ENCODE peak calls at places on chromosome 2, in four cellular contexts. J is transverse colon, V is kidney epithelial cell, X is fibroblast of lung. Z is an unnamed sample.
A peak's percentile ranks its signal among the peaks of the same experiment; 100 is the strongest.

GRCh38 chr2:233481368-233482142 is 85.0 kb downstream of the USP40 start:
- DNase-seq in X (peak; percentile 17), V (no peak), J (no peak), Z (no peak)

GRCh38 chr2:232838406-232838874 is 31.6 kb upstream of the SNORC start:
- DNase-seq in V (no peak), X (no peak), J (peak; percentile 53), Z (peak; percentile 20)

GRCh38 chr2:160753331-160753654 is 259.7 kb upstream of the RBMS1 start:
- DNase-seq in J (no peak), V (no peak), X (no peak), Z (no peak)

GRCh38 chr2:219119422-219120043 is 41.1 kb downstream of the NHEJ1 start:
- DNase-seq in V (no peak), J (peak; percentile 81), X (peak; percentile 66), Z (peak; percentile 68)

GRCh38 chr2:175815537-175815936 is 186.5 kb downstream of the LNPK start:
- DNase-seq in V (no peak), X (peak; percentile 23), J (no peak), Z (peak; percentile 2)

GRCh38 chr2:180979935-180980184 is 545 bp upstream of the UBE2E3 start:
- DNase-seq in X (peak; percentile 26), V (no peak), J (no peak), Z (peak; percentile 45)

GRCh38 chr2:69804416-69804815 is 25.0 kb upstream of the GMCL1 start:
- DNase-seq in J (no peak), X (no peak), V (no peak), Z (no peak)

GRCh38 chr2:237496428-237496827 is 9.4 kb downstream of the MLPH start:
- DNase-seq in J (no peak), V (no peak), X (no peak), Z (no peak)

GRCh38 chr2:195756218-195756941 is 99.4 kb downstream of the SLC39A10 start:
- DNase-seq in V (no peak), X (no peak), J (no peak), Z (peak; percentile 40)

GRCh38 chr2:68463287-68463877 is 3.7 kb downstream of the FBXO48 start:
- DNase-seq in X (peak; percentile 69), V (no peak), J (no peak), Z (peak; percentile 77)

GRCh38 chr2:61173116-61173515 is 11.1 kb downstream of the C2orf74 start:
- DNase-seq in J (no peak), V (no peak), X (no peak), Z (no peak)

GRCh38 chr2:65016789-65017188 is 27.6 kb downstream of the SLC1A4 start:
- DNase-seq in J (no peak), V (no peak), X (no peak), Z (no peak)

GRCh38 chr2:165969227-165969626 is 15.7 kb upstream of the TTC21B start:
- DNase-seq in V (no peak), J (no peak), X (peak; percentile 4), Z (peak; percentile 7)

GRCh38 chr2:242056026-242056425 is 186.5 kb downstream of the RTP5 start:
- DNase-seq in J (no peak), X (no peak), V (no peak), Z (no peak)

GRCh38 chr2:223896751-223897320 is 48.3 kb downstream of the WDFY1 start:
- DNase-seq in X (peak; percentile 21), J (no peak), V (peak; percentile 23), Z (peak; percentile 24)

GRCh38 chr2:173815778-173816177 is 149.4 kb downstream of the SP3 start:
- DNase-seq in X (no peak), V (no peak), J (no peak), Z (no peak)

GRCh38 chr2:7019191-7019590 is 102.0 kb downstream of the RNF144A start:
- DNase-seq in J (no peak), V (no peak), X (no peak), Z (no peak)

DNA sequence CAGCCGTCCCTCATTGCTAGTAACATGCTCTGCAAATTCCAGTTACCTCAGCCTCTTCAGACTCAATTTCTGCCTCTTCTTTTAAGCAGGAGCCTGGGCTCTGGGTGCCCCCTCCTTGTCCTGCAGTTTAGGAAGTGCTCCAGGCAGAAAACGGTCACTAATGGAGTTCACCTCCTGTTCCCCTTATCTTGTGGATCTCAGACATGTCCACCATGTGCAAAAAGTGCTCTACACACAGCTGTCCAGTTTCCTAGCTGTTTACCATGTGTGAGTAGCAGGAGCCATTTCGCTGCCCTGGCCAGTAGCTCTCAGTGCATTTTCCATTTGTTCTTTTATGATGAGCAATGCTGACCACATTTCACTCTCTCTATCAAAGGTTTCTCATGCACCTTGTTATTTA is 4.9 kb downstream of the SH3YL1 start:
- DNase-seq in X (no peak), J (no peak), V (no peak), Z (no peak)
- TF ChIP-seq CTCF in X (no peak), J (no peak), V (no peak), Z (no peak)

DNA sequence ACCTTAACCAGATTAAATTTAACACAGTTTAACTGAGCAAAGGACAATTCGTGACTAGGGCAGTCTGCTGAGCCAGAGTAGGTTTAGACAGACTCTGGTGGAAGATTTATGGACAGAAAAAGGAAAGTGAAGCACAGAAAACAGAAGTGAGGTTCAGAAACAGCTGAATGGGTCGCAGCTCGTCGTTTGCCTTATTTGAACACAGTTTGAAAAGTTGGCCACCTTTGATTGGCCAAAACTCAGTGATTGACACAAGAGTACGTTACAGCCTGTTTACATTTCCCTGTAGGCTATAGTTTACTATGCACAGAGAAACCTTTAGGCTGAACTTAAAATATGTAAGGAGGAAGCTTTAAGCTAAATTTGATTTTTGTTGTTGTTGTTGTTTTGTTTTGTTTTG is 32.2 kb upstream of the C1QL2 start:
- DNase-seq in V (no peak), J (no peak), X (no peak), Z (no peak)
- H3K4me3 ChIP-seq in V (no peak overlapping the region), J (no peak overlapping the region), X (no peak overlapping the region), Z (no peak overlapping the region)

DNA sequence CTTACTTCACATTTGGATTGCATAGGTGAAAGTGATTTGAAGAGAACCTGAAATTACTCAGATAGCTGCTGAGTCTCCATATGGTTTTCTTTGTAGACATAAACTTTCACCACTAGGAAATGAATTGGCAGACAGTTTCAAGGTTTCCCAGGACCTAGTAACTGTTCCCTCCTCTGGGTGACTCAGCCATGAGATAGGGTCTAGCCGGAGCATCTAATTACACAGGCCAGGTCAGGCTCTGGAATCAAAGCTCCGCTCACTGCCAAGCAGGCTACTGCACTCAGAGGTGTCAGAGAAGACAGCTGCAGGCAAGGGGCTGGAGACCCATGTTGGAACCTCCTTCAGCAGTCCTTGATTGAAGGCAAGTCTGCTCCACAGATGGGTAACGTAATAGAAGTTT is 429.2 kb downstream of the TNS1 start:
- DNase-seq in X (peak; percentile 19), J (no peak), V (no peak), Z (peak; percentile 7)
- TF ChIP-seq CTCF in X (no peak), J (no peak), V (no peak), Z (no peak)

GRCh38 chr2:128667391-128667790 is 348.7 kb upstream of the HS6ST1 start:
- DNase-seq in J (no peak), V (no peak), X (no peak), Z (no peak)
- H3K4me3 ChIP-seq in J (no peak overlapping the region), V (no peak overlapping the region), X (no peak overlapping the region), Z (no peak overlapping the region)

DNA sequence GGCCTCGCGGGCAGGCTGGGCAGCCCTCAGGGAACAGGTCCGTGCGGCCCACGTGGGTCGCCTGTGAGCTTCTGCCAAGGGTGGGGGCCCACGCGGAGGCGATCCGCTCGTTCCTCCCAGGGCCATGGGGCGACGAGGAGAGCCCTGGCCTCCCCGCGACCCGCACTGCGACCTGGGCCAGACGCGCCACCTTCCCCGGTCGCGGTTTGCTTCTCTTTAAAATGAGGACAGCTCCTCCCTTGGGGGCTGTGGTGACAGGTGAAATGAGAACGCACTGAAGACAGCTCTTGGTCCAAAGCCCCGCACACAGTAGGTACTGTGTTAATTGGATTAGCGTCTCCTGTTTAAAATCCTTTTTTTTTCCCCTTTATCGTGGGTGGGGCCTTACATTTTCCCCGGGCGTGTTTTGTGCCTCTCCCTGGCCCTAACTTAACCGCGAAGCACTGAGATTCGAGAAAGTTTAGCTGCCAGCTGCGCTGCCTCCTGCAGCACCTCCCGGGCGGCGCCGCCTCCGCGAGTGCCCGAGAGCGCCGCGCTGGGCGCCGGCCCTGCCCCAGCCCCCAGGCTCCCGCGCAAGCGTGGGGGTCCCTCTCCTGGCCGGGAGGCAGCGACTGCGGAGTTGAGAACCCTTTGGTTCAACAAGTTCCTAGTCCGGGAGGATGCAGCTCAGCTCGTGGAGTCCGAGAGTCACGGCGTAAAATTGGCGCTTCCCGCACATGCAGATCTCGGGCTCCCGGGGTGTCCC is 1.1 kb downstream of the HPCAL1 start:
- DNase-seq in J (peak; percentile 63), V (no peak), X (peak; percentile 77), Z (peak; percentile 59)
- TF ChIP-seq CTCF in J (peak; percentile 5), V (no peak), X (peak; percentile 22), Z (no peak)

DNA sequence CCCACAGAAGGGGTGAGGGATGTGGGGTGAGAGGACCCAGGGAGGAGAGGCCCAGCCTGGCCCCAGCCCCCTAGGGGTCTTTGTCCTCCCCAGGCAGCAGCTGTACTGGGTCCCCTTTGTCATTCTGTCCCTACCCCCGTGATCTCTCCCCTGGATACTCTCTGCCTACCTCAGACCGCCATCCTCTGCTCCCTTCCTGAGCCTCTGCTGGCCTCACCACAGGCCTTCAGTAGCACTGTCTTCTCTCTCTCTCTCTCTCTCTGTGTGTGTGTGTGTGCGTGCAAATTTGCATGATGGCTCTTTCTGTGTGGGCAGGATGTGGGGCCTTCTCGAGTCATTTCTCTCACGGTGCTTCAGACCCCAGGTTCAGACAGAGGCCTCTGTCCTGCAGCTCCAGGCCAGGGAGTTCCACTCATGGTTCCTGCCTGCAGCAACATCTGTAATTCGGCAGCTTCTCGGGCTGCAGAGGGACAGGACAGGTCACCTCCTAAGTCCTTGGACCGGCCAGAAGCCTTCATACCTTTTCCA is 1.4 kb downstream of the PSD4 start:
- DNase-seq in V (no peak), J (peak; percentile 68), X (no peak), Z (no peak)
- H3K4me3 ChIP-seq in V (no peak overlapping the region), J (no peak overlapping the region), X (no peak overlapping the region), Z (no peak overlapping the region)

DNA sequence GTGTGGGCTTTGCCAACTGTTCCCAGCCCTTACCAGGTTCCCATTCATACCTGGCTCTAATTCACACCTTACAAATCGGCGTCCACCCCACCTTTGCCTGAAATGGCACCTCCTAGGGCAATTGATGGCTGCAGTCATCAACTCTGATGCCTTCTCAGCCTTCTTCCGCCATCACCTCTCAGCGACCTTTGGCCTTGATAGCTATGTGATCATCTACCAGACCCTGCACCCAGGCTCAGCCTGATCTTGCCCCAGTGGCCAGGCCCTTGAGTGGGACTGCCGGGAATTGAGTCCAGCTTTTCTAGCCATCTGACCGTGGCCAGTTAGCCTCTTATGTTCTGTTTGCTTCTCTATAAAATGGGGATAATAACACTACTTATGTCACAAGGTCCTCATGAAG is 32.5 kb downstream of the PSD4 start:
- DNase-seq in V (no peak), X (no peak), J (no peak), Z (no peak)
- TF ChIP-seq CTCF in V (no peak), X (no peak), J (no peak), Z (no peak)

DNA sequence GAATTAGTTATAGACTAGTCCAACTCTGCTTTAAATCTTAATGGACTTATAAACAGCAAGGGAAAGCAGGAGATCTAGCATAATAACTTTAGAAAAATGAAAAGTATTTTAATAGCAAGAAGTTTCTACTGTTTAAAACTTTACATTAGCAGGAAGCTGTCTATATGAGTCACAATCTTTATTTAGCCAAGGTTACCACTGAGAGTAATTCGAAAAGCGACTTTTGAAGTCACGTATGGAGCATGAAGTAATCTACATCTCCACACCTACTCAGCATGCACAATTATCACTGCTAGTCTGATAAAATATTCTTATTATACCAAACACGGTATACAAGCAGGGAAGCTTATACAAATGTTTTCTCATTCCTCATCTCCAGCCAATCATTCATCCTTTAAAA is 515.4 kb upstream of the SOX11 start:
- DNase-seq in V (no peak), J (no peak), X (peak; percentile 44), Z (peak; percentile 4)
- H3K4me3 ChIP-seq in V (no peak overlapping the region), J (no peak overlapping the region), X (no peak overlapping the region), Z (no peak overlapping the region)

Z was measured in cardiac fibroblast.